ENCODE peak calls at places on chromosome 1, in six cellular contexts. One of them, this sample, is unnamed.

GRCh38 chr1:72357411-72357810 is 75.1 kb upstream of the NEGR1 start:
- ATAC-seq in gastroesophageal sphincter: no peak
- ATAC-seq in CD4-positive, CD25-positive, alpha-beta regulatory T cell: no peak
- ATAC-seq in GM23338: no peak
- ATAC-seq in naive thymus-derived CD8-positive, alpha-beta T cell: no peak
- ATAC-seq in B cell: no peak
- ATAC-seq in this sample: no peak

GRCh38 chr1:54405894-54406293 is 300 bp downstream of the SSBP3 start:
- ATAC-seq in CD4-positive, CD25-positive, alpha-beta regulatory T cell: no peak
- ATAC-seq in naive thymus-derived CD8-positive, alpha-beta T cell: no peak
- ATAC-seq in B cell: no peak
- ATAC-seq in GM23338: no peak
- ATAC-seq in gastroesophageal sphincter: peak; percentile 32
- ATAC-seq in this sample: no peak

GRCh38 chr1:41242645-41243171 is 602 bp upstream of the SCMH1 start:
- ATAC-seq in GM23338: peak; percentile 33
- ATAC-seq in gastroesophageal sphincter: peak; percentile 13
- ATAC-seq in CD4-positive, CD25-positive, alpha-beta regulatory T cell: no peak
- ATAC-seq in naive thymus-derived CD8-positive, alpha-beta T cell: no peak
- ATAC-seq in B cell: no peak
- ATAC-seq in this sample: no peak

GRCh38 chr1:23562138-23562819 is 3.0 kb upstream of the ID3 start:
- ATAC-seq in gastroesophageal sphincter: peak; percentile 90
- ATAC-seq in naive thymus-derived CD8-positive, alpha-beta T cell: peak; percentile 3
- ATAC-seq in B cell: peak; percentile 6
- ATAC-seq in GM23338: peak; percentile 64
- ATAC-seq in CD4-positive, CD25-positive, alpha-beta regulatory T cell: no peak
- ATAC-seq in this sample: peak; percentile 68

GRCh38 chr1:58310469-58310868 is 236.1 kb downstream of the OMA1 start:
- ATAC-seq in CD4-positive, CD25-positive, alpha-beta regulatory T cell: no peak
- ATAC-seq in gastroesophageal sphincter: no peak
- ATAC-seq in B cell: no peak
- ATAC-seq in GM23338: no peak
- ATAC-seq in naive thymus-derived CD8-positive, alpha-beta T cell: no peak
- ATAC-seq in this sample: no peak

GRCh38 chr1:41528726-41529605 is 44.5 kb upstream of the EDN2 start:
- ATAC-seq in gastroesophageal sphincter: no peak
- ATAC-seq in GM23338: no peak
- ATAC-seq in naive thymus-derived CD8-positive, alpha-beta T cell: no peak
- ATAC-seq in CD4-positive, CD25-positive, alpha-beta regulatory T cell: no peak
- ATAC-seq in B cell: no peak
- ATAC-seq in this sample: no peak

GRCh38 chr1:84361796-84362195 is 36.5 kb upstream of the DNASE2B start:
- ATAC-seq in B cell: no peak
- ATAC-seq in naive thymus-derived CD8-positive, alpha-beta T cell: no peak
- ATAC-seq in CD4-positive, CD25-positive, alpha-beta regulatory T cell: no peak
- ATAC-seq in gastroesophageal sphincter: no peak
- ATAC-seq in GM23338: no peak
- ATAC-seq in this sample: no peak

GRCh38 chr1:167065481-167065880 is 24.7 kb downstream of the GPA33 start:
- ATAC-seq in naive thymus-derived CD8-positive, alpha-beta T cell: no peak
- ATAC-seq in CD4-positive, CD25-positive, alpha-beta regulatory T cell: no peak
- ATAC-seq in gastroesophageal sphincter: no peak
- ATAC-seq in GM23338: no peak
- ATAC-seq in B cell: no peak
- ATAC-seq in this sample: no peak

GRCh38 chr1:168483531-168483930 is 60.3 kb downstream of the XCL2 start:
- ATAC-seq in GM23338: no peak
- ATAC-seq in CD4-positive, CD25-positive, alpha-beta regulatory T cell: no peak
- ATAC-seq in naive thymus-derived CD8-positive, alpha-beta T cell: no peak
- ATAC-seq in gastroesophageal sphincter: peak; percentile 71
- ATAC-seq in B cell: no peak
- ATAC-seq in this sample: peak; percentile 73

GRCh38 chr1:246798606-246799496 is 74.6 kb downstream of the SCCPDH start:
- ATAC-seq in naive thymus-derived CD8-positive, alpha-beta T cell: no peak
- ATAC-seq in CD4-positive, CD25-positive, alpha-beta regulatory T cell: no peak
- ATAC-seq in gastroesophageal sphincter: no peak
- ATAC-seq in B cell: no peak
- ATAC-seq in GM23338: no peak
- ATAC-seq in this sample: peak; percentile 9

GRCh38 chr1:40384413-40384762 is 10.9 kb downstream of the SMAP2 start:
- ATAC-seq in gastroesophageal sphincter: no peak
- ATAC-seq in B cell: no peak
- ATAC-seq in naive thymus-derived CD8-positive, alpha-beta T cell: no peak
- ATAC-seq in GM23338: no peak
- ATAC-seq in CD4-positive, CD25-positive, alpha-beta regulatory T cell: no peak
- ATAC-seq in this sample: no peak

GRCh38 chr1:244626709-244627108 is 26.2 kb upstream of the DESI2 start:
- ATAC-seq in GM23338: no peak
- ATAC-seq in naive thymus-derived CD8-positive, alpha-beta T cell: no peak
- ATAC-seq in CD4-positive, CD25-positive, alpha-beta regulatory T cell: no peak
- ATAC-seq in B cell: no peak
- ATAC-seq in gastroesophageal sphincter: no peak
- ATAC-seq in this sample: no peak